ENCODE peak calls at places on chromosomes 3 and 15, in six cellular contexts. One of them, this sample, is unnamed.

GRCh38 chr3:106482436-106482835 is 613.6 kb upstream of the CBLB start:
- DNase-seq in colonic mucosa: no peak
- DNase-seq in transverse colon: no peak
- DNase-seq in CD8-positive, alpha-beta T cell: no peak
- DNase-seq in HCT116: no peak
- DNase-seq in tibial nerve: no peak
- DNase-seq in this sample: no peak

GRCh38 chr15:34853001-34853758 is 57.8 kb upstream of the ACTC1 start:
- DNase-seq in colonic mucosa: no peak
- DNase-seq in transverse colon: no peak
- DNase-seq in CD8-positive, alpha-beta T cell: no peak
- DNase-seq in HCT116: no peak
- DNase-seq in tibial nerve: no peak
- DNase-seq in this sample: no peak

GRCh38 chr3:50612973-50613851 is 1.6 kb upstream of the CISH start:
- DNase-seq in colonic mucosa: no peak
- DNase-seq in transverse colon: no peak
- DNase-seq in CD8-positive, alpha-beta T cell: no peak
- DNase-seq in HCT116: no peak
- DNase-seq in tibial nerve: no peak
- DNase-seq in this sample: no peak

GRCh38 chr3:104190681-104191080 is 1176.0 kb upstream of the ALCAM start:
- DNase-seq in colonic mucosa: no peak
- DNase-seq in transverse colon: no peak
- DNase-seq in CD8-positive, alpha-beta T cell: no peak
- DNase-seq in HCT116: no peak
- DNase-seq in tibial nerve: no peak
- DNase-seq in this sample: no peak

GRCh38 chr3:152183473-152183872 is 85.3 kb upstream of the MBNL1 start:
- DNase-seq in colonic mucosa: no peak
- DNase-seq in transverse colon: no peak
- DNase-seq in CD8-positive, alpha-beta T cell: peak; percentile 57
- DNase-seq in HCT116: peak; percentile 46
- DNase-seq in tibial nerve: no peak
- DNase-seq in this sample: no peak

GRCh38 chr15:62359416-62359815 is 194.3 kb upstream of the C2CD4B start:
- DNase-seq in colonic mucosa: no peak
- DNase-seq in transverse colon: no peak
- DNase-seq in CD8-positive, alpha-beta T cell: no peak
- DNase-seq in HCT116: no peak
- DNase-seq in tibial nerve: no peak
- DNase-seq in this sample: no peak

GRCh38 chr3:16086690-16087089 is 87.8 kb upstream of the GALNT15 start:
- DNase-seq in colonic mucosa: no peak
- DNase-seq in transverse colon: no peak
- DNase-seq in CD8-positive, alpha-beta T cell: no peak
- DNase-seq in HCT116: no peak
- DNase-seq in tibial nerve: no peak
- DNase-seq in this sample: no peak

GRCh38 chr3:10198761-10199688 is 34.3 kb downstream of the IRAK2 start:
- DNase-seq in colonic mucosa: peak; percentile 82
- DNase-seq in transverse colon: peak; percentile 72
- DNase-seq in CD8-positive, alpha-beta T cell: peak; percentile 64
- DNase-seq in HCT116: no peak
- DNase-seq in tibial nerve: no peak
- DNase-seq in this sample: peak; percentile 81

GRCh38 chr3:147737411-147737810 is 328.2 kb downstream of the ZIC1 start:
- DNase-seq in colonic mucosa: no peak
- DNase-seq in transverse colon: no peak
- DNase-seq in CD8-positive, alpha-beta T cell: no peak
- DNase-seq in HCT116: no peak
- DNase-seq in tibial nerve: no peak
- DNase-seq in this sample: no peak

GRCh38 chr15:72685925-72686794 is at the start of the genes BBS4 and HIGD2B:
- DNase-seq in colonic mucosa: peak; percentile 91
- DNase-seq in transverse colon: peak; percentile 92
- DNase-seq in CD8-positive, alpha-beta T cell: peak; percentile 85
- DNase-seq in HCT116: peak; percentile 90
- DNase-seq in tibial nerve: peak; percentile 59
- DNase-seq in this sample: peak; percentile 97

GRCh38 chr15:47944911-47945310 is 175.9 kb upstream of the SLC24A5 start:
- DNase-seq in colonic mucosa: no peak
- DNase-seq in transverse colon: no peak
- DNase-seq in CD8-positive, alpha-beta T cell: no peak
- DNase-seq in HCT116: no peak
- DNase-seq in tibial nerve: no peak
- DNase-seq in this sample: no peak

GRCh38 chr3:22496641-22497040 is 706.5 kb upstream of the UBE2E2 start:
- DNase-seq in colonic mucosa: no peak
- DNase-seq in transverse colon: no peak
- DNase-seq in CD8-positive, alpha-beta T cell: no peak
- DNase-seq in HCT116: no peak
- DNase-seq in tibial nerve: no peak
- DNase-seq in this sample: no peak

GRCh38 chr3:101144080-101144479 is 150.9 kb upstream of the ABI3BP start:
- DNase-seq in colonic mucosa: no peak
- DNase-seq in transverse colon: no peak
- DNase-seq in CD8-positive, alpha-beta T cell: no peak
- DNase-seq in HCT116: no peak
- DNase-seq in tibial nerve: no peak
- DNase-seq in this sample: no peak

GRCh38 chr15:51380999-51381806 is 39.7 kb downstream of the GLDN start:
- DNase-seq in colonic mucosa: peak; percentile 67
- DNase-seq in transverse colon: peak; percentile 46
- DNase-seq in CD8-positive, alpha-beta T cell: no peak
- DNase-seq in HCT116: peak; percentile 61
- DNase-seq in tibial nerve: no peak
- DNase-seq in this sample: peak; percentile 52

GRCh38 chr3:66450389-66451022 is 50.3 kb downstream of the LRIG1 start:
- DNase-seq in colonic mucosa: peak; percentile 81
- DNase-seq in transverse colon: peak; percentile 57
- DNase-seq in CD8-positive, alpha-beta T cell: no peak
- DNase-seq in HCT116: no peak
- DNase-seq in tibial nerve: peak; percentile 37
- DNase-seq in this sample: no peak
- H3K4me3 ChIP-seq in colonic mucosa: no peak overlapping the region
- H3K4me3 ChIP-seq in transverse colon: no peak overlapping the region
- H3K4me3 ChIP-seq in CD8-positive, alpha-beta T cell: no peak overlapping the region
- H3K4me3 ChIP-seq in HCT116: no peak overlapping the region
- H3K4me3 ChIP-seq in tibial nerve: no peak overlapping the region
- H3K4me3 ChIP-seq in this sample: no peak overlapping the region

DNA sequence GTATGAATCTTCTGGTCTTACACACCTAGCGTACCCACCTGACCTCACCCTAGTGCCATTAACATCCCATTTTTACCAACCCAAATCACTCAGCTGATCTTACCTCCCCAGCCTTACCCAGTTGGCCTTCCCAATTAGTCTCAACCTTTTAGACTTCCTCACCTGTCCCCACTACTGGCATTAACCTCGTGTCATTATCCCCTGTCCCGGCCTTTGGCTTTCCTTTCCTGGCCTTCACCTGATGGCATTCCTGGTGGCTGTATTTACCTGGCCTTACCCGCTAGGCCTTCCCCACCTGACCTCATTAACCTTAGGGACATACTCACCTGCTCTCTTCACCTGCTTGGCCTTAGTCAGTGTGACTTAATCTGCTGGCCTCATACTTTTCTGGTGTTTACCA is 104.1 kb downstream of the IL12A start:
- DNase-seq in colonic mucosa: no peak
- DNase-seq in transverse colon: no peak
- DNase-seq in CD8-positive, alpha-beta T cell: no peak
- DNase-seq in HCT116: no peak
- DNase-seq in tibial nerve: no peak
- DNase-seq in this sample: no peak
- TF ChIP-seq CTCF in colonic mucosa: no peak
- TF ChIP-seq CTCF in transverse colon: no peak
- TF ChIP-seq CTCF in CD8-positive, alpha-beta T cell: no peak
- TF ChIP-seq CTCF in HCT116: no peak
- TF ChIP-seq CTCF in tibial nerve: no peak
- TF ChIP-seq CTCF in this sample: no peak

DNA sequence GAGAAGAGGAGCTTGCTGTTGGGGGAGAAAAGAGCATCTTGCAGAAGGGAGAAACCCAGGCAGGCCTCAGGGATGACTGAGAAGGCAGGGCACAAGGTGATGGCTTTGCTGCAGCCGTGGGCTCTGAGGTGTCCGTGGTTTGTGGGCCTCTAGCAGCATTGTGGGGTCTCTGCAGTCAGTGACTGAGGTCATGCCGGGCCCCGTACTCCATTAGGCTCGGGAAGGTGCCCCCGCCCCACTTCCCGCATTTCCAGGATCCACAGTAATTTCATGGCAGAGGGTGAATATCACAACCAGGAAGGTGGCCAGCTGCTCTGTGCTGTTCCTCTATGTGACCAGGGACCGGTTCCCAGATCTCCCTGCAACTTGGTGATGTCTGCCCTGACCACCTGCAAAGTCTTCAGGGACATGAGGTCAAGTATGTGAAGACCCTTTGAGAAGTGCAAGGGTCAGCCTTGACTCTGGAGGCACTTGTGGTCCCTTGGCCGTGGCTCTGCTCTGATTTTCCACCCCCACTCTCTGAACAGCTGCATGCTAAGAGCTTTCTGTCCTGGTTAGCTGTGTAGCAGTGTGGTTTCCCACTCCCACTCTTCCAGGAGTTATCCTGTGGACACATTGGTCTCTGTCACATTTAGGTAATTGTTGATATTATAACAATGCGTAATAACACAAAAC is 3.6 kb downstream of the KLF13 start:
- DNase-seq in colonic mucosa: no peak
- DNase-seq in transverse colon: no peak
- DNase-seq in CD8-positive, alpha-beta T cell: no peak
- DNase-seq in HCT116: no peak
- DNase-seq in tibial nerve: no peak
- DNase-seq in this sample: no peak
- H3K4me3 ChIP-seq in colonic mucosa: peak overlapping the region; percentile 88
- H3K4me3 ChIP-seq in transverse colon: no peak overlapping the region
- H3K4me3 ChIP-seq in CD8-positive, alpha-beta T cell: peak overlapping the region; percentile 77
- H3K4me3 ChIP-seq in HCT116: no peak overlapping the region
- H3K4me3 ChIP-seq in tibial nerve: peak overlapping the region; percentile 87
- H3K4me3 ChIP-seq in this sample: peak overlapping the region; percentile 87

GRCh38 chr3:71978150-71978721 is 193.3 kb upstream of the PROK2 start:
- DNase-seq in colonic mucosa: no peak
- DNase-seq in transverse colon: no peak
- DNase-seq in CD8-positive, alpha-beta T cell: no peak
- DNase-seq in HCT116: no peak
- DNase-seq in tibial nerve: no peak
- DNase-seq in this sample: no peak
- TF ChIP-seq CTCF in colonic mucosa: no peak
- TF ChIP-seq CTCF in transverse colon: no peak
- TF ChIP-seq CTCF in CD8-positive, alpha-beta T cell: no peak
- TF ChIP-seq CTCF in HCT116: no peak
- TF ChIP-seq CTCF in tibial nerve: no peak
- TF ChIP-seq CTCF in this sample: no peak

DNA sequence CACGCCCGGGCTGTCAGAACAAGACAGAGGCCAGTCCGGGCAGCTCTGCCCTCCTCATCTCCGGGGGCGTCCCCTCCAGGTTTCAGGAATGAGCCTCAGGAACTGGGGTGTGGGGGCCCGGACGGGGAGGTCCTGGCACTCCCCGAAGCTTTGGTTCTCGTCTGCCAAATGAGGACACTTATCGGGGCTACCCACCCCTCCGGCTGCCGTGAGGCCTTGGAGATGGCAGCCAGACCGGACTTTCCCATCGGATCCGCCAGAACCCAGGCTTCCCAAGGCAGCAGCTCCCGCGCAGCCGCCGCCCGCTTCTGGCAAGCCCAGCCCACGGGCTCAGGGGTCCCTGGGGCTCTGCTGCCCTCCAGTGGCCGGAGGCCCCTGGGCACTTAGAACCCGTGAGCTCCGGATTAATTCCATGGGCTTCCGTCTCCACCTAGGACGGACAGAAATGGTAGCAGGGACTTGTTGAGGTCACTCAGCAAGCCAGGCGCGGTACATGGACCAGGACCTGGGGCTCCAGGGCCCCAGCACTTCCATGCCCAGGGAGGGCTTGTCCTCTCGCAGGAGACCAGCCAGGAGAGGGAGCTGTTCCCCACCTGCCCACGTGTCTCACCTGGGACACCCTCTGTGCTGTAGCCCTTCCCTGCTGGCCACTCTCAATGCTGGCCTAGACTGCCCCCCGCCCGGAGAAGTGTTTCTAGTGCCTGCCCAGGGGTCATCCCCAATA is 89.4 kb downstream of the LINGO1 start:
- DNase-seq in colonic mucosa: peak; percentile 86
- DNase-seq in transverse colon: peak; percentile 87
- DNase-seq in CD8-positive, alpha-beta T cell: peak; percentile 78
- DNase-seq in HCT116: peak; percentile 78
- DNase-seq in tibial nerve: peak; percentile 71
- DNase-seq in this sample: peak; percentile 92
- H3K4me3 ChIP-seq in colonic mucosa: peak overlapping the region; percentile 50
- H3K4me3 ChIP-seq in transverse colon: peak overlapping the region; percentile 30
- H3K4me3 ChIP-seq in CD8-positive, alpha-beta T cell: peak overlapping the region; percentile 71
- H3K4me3 ChIP-seq in HCT116: peak overlapping the region; percentile 76
- H3K4me3 ChIP-seq in tibial nerve: peak overlapping the region; percentile 48
- H3K4me3 ChIP-seq in this sample: peak overlapping the region; percentile 22

DNA sequence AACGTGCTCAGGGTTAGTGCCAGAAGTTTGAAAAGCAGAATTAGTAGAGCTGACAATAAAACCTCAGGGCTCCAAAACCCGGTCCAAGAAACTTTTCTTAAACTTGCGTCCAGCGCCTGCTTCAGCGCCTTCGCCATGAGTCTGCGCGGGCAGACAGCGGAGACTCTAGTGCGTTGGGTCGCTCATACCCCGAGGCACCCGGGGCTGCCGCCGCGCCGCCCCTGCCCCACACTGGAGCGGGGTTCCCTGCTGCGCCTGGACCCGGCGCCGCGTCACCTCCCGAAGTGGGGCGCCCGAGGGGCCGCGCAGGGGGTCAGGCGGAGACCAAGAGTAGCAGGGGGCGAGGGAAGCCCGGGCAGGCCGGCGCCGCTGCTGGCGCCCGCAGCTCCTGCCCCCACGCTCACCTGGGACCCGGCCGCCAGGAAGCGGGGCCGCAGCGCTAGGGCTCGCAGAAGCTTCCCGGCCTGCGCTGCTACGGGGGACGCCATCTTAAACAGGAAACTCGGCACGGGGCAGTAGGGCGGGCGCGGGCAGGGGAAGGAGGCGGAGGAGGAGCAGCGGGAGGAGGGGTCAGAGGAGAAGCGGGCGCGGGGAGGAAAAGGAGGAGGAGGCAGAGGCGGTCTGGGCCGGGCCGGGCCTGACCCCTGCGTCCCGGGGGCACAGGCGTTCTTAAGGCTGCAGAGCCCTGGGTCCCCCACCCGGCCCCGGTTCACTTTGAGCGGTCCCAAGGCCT is at the start of gene SUCLG2:
- DNase-seq in colonic mucosa: peak; percentile 94
- DNase-seq in transverse colon: peak; percentile 95
- DNase-seq in CD8-positive, alpha-beta T cell: peak; percentile 76
- DNase-seq in HCT116: peak; percentile 39
- DNase-seq in tibial nerve: peak; percentile 83
- DNase-seq in this sample: peak; percentile 95
- TF ChIP-seq CTCF in colonic mucosa: no peak
- TF ChIP-seq CTCF in transverse colon: no peak
- TF ChIP-seq CTCF in CD8-positive, alpha-beta T cell: no peak
- TF ChIP-seq CTCF in HCT116: no peak
- TF ChIP-seq CTCF in tibial nerve: no peak
- TF ChIP-seq CTCF in this sample: no peak

GRCh38 chr3:86988986-86989385 is 2.0 kb downstream of the VGLL3 start:
- DNase-seq in colonic mucosa: no peak
- DNase-seq in transverse colon: no peak
- DNase-seq in CD8-positive, alpha-beta T cell: no peak
- DNase-seq in HCT116: no peak
- DNase-seq in tibial nerve: no peak
- DNase-seq in this sample: no peak
- H3K4me3 ChIP-seq in colonic mucosa: no peak overlapping the region
- H3K4me3 ChIP-seq in transverse colon: no peak overlapping the region
- H3K4me3 ChIP-seq in CD8-positive, alpha-beta T cell: no peak overlapping the region
- H3K4me3 ChIP-seq in HCT116: no peak overlapping the region
- H3K4me3 ChIP-seq in tibial nerve: peak overlapping the region; percentile 60
- H3K4me3 ChIP-seq in this sample: peak overlapping the region; percentile 45

GRCh38 chr3:81483046-81483445 is 278.4 kb downstream of the GBE1 start:
- DNase-seq in colonic mucosa: no peak
- DNase-seq in transverse colon: no peak
- DNase-seq in CD8-positive, alpha-beta T cell: no peak
- DNase-seq in HCT116: no peak
- DNase-seq in tibial nerve: no peak
- DNase-seq in this sample: no peak
- TF ChIP-seq CTCF in colonic mucosa: no peak
- TF ChIP-seq CTCF in transverse colon: no peak
- TF ChIP-seq CTCF in CD8-positive, alpha-beta T cell: no peak
- TF ChIP-seq CTCF in HCT116: no peak
- TF ChIP-seq CTCF in tibial nerve: no peak
- TF ChIP-seq CTCF in this sample: no peak

This sample was measured in left lung.